ENCODE peak calls at places on chromosomes 11 and 22, in ten cellular contexts. K is adrenal gland, R is sigmoid colon, M is heart left ventricle, X is tibial nerve, C is K562, G is esophagus squamous epithelium, T is breast epithelium, A is IMR-90, O is uterus. H is an unnamed sample.

GRCh38 chr11:47186937-47187681 is 875 bp upstream of the PACSIN3 start:
- DNase-seq in C (peak; percentile 37), K (peak; percentile 67), A (peak; percentile 54), R (peak; percentile 89), T (no peak), M (peak; percentile 83), G (no peak), O (peak; percentile 72), X (peak; percentile 50), H (peak; percentile 51)

GRCh38 chr11:70628881-70629844 is 230.8 kb downstream of the CTTN start:
- DNase-seq in O (no peak), R (no peak), X (peak; percentile 26), G (no peak), T (no peak), C (peak; percentile 30), M (peak; percentile 64), K (no peak), A (no peak), H (peak; percentile 64)

GRCh38 chr11:114099392-114100178 is 40.1 kb downstream of the ZBTB16 start:
- DNase-seq in T (no peak), M (no peak), R (peak; percentile 54), C (no peak), O (no peak), X (no peak), G (no peak), A (no peak), K (no peak), H (no peak)

GRCh38 chr22:19819911-19820879 is 34.5 kb downstream of the GNB1L start:
- DNase-seq in G (no peak), K (no peak), X (no peak), C (no peak), M (no peak), A (no peak), R (peak; percentile 58), T (no peak), O (no peak), H (no peak)

GRCh38 chr11:107385361-107385982 is 72.2 kb downstream of the CWF19L2 start:
- DNase-seq in X (no peak), R (no peak), O (no peak), K (no peak), A (peak; percentile 29), G (no peak), T (no peak), M (no peak), C (no peak), H (no peak)

GRCh38 chr11:62853279-62853965 is 14.0 kb upstream of the WDR74 start:
- DNase-seq in O (no peak), G (no peak), X (no peak), A (no peak), R (no peak), T (no peak), C (peak; percentile 14), K (no peak), M (no peak), H (no peak)

GRCh38 chr22:32615874-32616564 is 141.4 kb downstream of the FBXO7 start:
- DNase-seq in G (no peak), A (no peak), K (no peak), O (no peak), M (no peak), R (no peak), X (no peak), T (no peak), C (no peak), H (no peak)

GRCh38 chr22:44366372-44367310 is 53.9 kb upstream of the SHISAL1 start:
- DNase-seq in C (no peak), K (peak; percentile 30), O (no peak), M (no peak), R (peak; percentile 55), G (no peak), A (peak; percentile 20), X (no peak), T (no peak), H (no peak)

GRCh38 chr22:26570126-26570525 is 19.8 kb downstream of the TPST2 start:
- DNase-seq in O (no peak), G (no peak), K (no peak), M (no peak), R (no peak), A (no peak), T (no peak), X (no peak), C (no peak), H (no peak)

GRCh38 chr11:121535122-121535796 is 82.5 kb upstream of the SORL1-AS1 start:
- DNase-seq in X (no peak), T (no peak), M (no peak), O (no peak), G (no peak), K (no peak), R (no peak), A (peak; percentile 29), C (no peak), H (no peak)

GRCh38 chr11:72179049-72179803 is 12.7 kb upstream of the FOLR1 start:
- DNase-seq in R (no peak), G (no peak), X (no peak), O (no peak), C (no peak), A (no peak), K (no peak), M (no peak), T (no peak), H (no peak)

GRCh38 chr11:77512092-77512491 is 38.2 kb upstream of the PAK1 start:
- DNase-seq in A (no peak), R (no peak), O (no peak), K (no peak), C (no peak), X (no peak), G (no peak), T (no peak), M (peak; percentile 20), H (no peak)

GRCh38 chr11:33772300-33772699 is 2.0 kb downstream of the FBXO3 start:
- DNase-seq in A (peak; percentile 23), G (no peak), R (no peak), X (no peak), C (peak; percentile 33), O (no peak), K (peak; percentile 47), T (no peak), M (no peak), H (no peak)

GRCh38 chr11:114132944-114133394 is 73.5 kb downstream of the ZBTB16 start:
- DNase-seq in G (no peak), M (no peak), T (no peak), X (no peak), R (peak; percentile 83), K (no peak), C (no peak), A (no peak), O (peak; percentile 62), H (no peak)

GRCh38 chr11:75423721-75424120 is 9.3 kb downstream of the KLHL35 start:
- DNase-seq in T (no peak), A (no peak), K (no peak), M (no peak), G (no peak), R (no peak), O (no peak), C (no peak), X (no peak), H (no peak)

GRCh38 chr11:1436468-1437030 is 46.8 kb downstream of the BRSK2 start:
- DNase-seq in A (no peak), C (no peak), K (no peak), R (no peak), G (no peak), X (no peak), T (no peak), M (no peak), O (no peak), H (no peak)

GRCh38 chr22:32329202-32329645 is 28.4 kb upstream of the RFPL3 start:
- DNase-seq in T (peak; percentile 38), C (no peak), G (no peak), R (no peak), X (no peak), O (no peak), A (no peak), M (no peak), K (no peak), H (no peak)

GRCh38 chr11:116109228-116109627 is 605.0 kb upstream of the CADM1 start:
- DNase-seq in X (no peak), M (no peak), K (peak; percentile 44), A (peak; percentile 44), O (no peak), R (no peak), C (peak; percentile 15), T (no peak), G (no peak), H (no peak)

DNA sequence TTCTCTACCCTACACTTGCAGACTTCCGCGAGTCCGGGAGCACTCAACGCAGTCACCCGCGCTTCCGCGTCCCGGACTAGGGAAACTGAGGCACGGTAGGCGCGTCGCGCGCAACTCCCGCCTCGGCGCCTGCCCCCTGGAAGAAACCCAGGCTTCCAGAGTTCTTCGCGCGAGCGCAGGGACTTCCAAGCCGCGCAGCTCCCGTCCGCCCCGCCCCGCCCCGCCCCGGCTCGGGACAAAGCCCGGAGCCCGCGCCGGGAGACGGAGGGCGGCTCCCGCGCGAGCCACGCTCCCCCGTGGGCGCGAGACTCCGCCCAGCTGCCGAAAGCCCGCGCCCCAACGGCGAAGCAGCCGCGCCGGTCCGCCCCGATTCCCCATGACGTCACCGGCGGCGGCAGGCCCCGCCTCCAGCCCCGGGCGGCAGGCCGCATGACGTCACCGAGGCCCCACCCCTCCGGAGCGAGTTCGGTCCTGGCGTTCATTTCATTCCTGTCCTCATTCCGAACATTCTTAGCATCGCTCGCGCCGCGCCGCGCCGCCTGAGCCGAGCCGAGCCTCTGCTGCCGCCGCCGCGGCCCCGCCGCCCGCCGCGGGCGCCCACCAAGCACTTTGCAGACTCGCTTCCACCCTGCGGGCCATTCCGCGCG is at the start of gene TEAD1:
- DNase-seq in R (peak; percentile 98), A (peak; percentile 95), O (peak; percentile 99), M (peak; percentile 97), X (peak; percentile 94), K (peak; percentile 96), G (no peak), T (peak; percentile 97), C (peak; percentile 94), H (peak; percentile 97)
- TF ChIP-seq POLR2A in R (peak; percentile 77), A (peak; percentile 55), O (peak; percentile 68), M (peak; percentile 77), X (peak; percentile 54), K (peak; percentile 94), G (no peak), T (peak; percentile 73), C (peak; percentile 79), H (peak; percentile 68)

GRCh38 chr22:29026579-29026978 is 35.1 kb downstream of the C22orf31 start:
- DNase-seq in G (no peak), C (no peak), K (no peak), A (no peak), T (no peak), X (no peak), M (no peak), O (no peak), R (no peak), H (no peak)
- H3K4me1 ChIP-seq in G (peaks cover 15% of the 10 kb centered on the region), C (peaks cover 28% of the 10 kb centered on the region), K (peaks cover 36% of the 10 kb centered on the region), A (peaks cover 5% of the 10 kb centered on the region), T (no peaks in the 10 kb centered on the region), X (peaks cover 38% of the 10 kb centered on the region), M (no peaks in the 10 kb centered on the region), O (peaks cover 2% of the 10 kb centered on the region), R (peaks cover 26% of the 10 kb centered on the region), H (peaks cover 35% of the 10 kb centered on the region)

GRCh38 chr11:96306933-96307747 is 35.9 kb downstream of the MAML2 start:
- DNase-seq in M (peak; percentile 87), G (peak; percentile 48), O (peak; percentile 73), A (peak; percentile 99), C (peak; percentile 71), K (peak; percentile 97), X (peak; percentile 74), T (peak; percentile 82), R (peak; percentile 90), H (peak; percentile 90)
- TF ChIP-seq POLR2A in M (peak; percentile 24), G (no peak), O (no peak), A (peak; percentile 84), C (no peak), K (peak; percentile 64), X (no peak), T (no peak), R (no peak), H (peak; percentile 51)

GRCh38 chr11:59214141-59214893 is 1.6 kb upstream of the MPEG1 start:
- DNase-seq in O (no peak), X (no peak), T (no peak), M (no peak), C (no peak), K (no peak), G (no peak), A (no peak), R (no peak), H (no peak)
- H3K4me1 ChIP-seq in O (no peaks in the 10 kb centered on the region), X (peaks cover 31% of the 10 kb centered on the region), T (no peaks in the 10 kb centered on the region), M (no peaks in the 10 kb centered on the region), C (no peaks in the 10 kb centered on the region), K (peaks cover 3% of the 10 kb centered on the region), G (peaks cover 3% of the 10 kb centered on the region), A (peaks cover 6% of the 10 kb centered on the region), R (peaks cover 13% of the 10 kb centered on the region), H (peaks cover 2% of the 10 kb centered on the region)